ENCODE peak calls at places on chromosomes 3 and 15, in six cellular contexts. T, E, A, G, O and M are unnamed samples.

GRCh38 chr3:150303776-150304175 is 104.3 kb upstream of the TSC22D2 start:
- DNase-seq in O (no peak), T (no peak), A (peak; percentile 45), E (no peak), G (no peak), M (no peak)

GRCh38 chr15:52040167-52040900 is 21.3 kb downstream of the MAPK6 start:
- DNase-seq in G (no peak), T (peak; percentile 68), O (no peak), E (peak; percentile 58), A (no peak), M (no peak)

GRCh38 chr3:197958346-197958745 is 1.7 kb upstream of the LMLN start:
- DNase-seq in O (no peak), E (no peak), G (no peak), A (no peak), T (no peak), M (no peak)

GRCh38 chr15:61091229-61091628 is 137.9 kb downstream of the RORA start:
- DNase-seq in T (peak; percentile 5), E (no peak), A (no peak), G (no peak), O (no peak), M (no peak)

GRCh38 chr3:50656417-50657195 is 18.1 kb upstream of the DOCK3 start:
- DNase-seq in E (no peak), T (no peak), A (no peak), O (peak; percentile 27), G (peak; percentile 45), M (peak; percentile 26)

GRCh38 chr3:108401836-108402235 is 105.5 kb downstream of the HHLA2 start:
- DNase-seq in A (no peak), E (no peak), G (no peak), O (no peak), T (no peak), M (no peak)

GRCh38 chr15:77032052-77032646 is 37.2 kb downstream of the PSTPIP1 start:
- DNase-seq in O (peak; percentile 71), T (no peak), E (no peak), G (peak; percentile 58), A (no peak), M (peak; percentile 73)

GRCh38 chr15:42704492-42704926 is 32.4 kb downstream of the CDAN1 start:
- DNase-seq in A (peak; percentile 74), G (no peak), E (peak; percentile 84), O (no peak), T (peak; percentile 81), M (no peak)

GRCh38 chr3:97720417-97720816 is 44.1 kb upstream of the ARL6 start:
- DNase-seq in A (no peak), G (no peak), T (no peak), O (no peak), E (no peak), M (no peak)

GRCh38 chr3:106176734-106177133 is 307.9 kb upstream of the CBLB start:
- DNase-seq in E (peak; percentile 60), O (no peak), A (no peak), G (no peak), T (peak; percentile 32), M (no peak)

GRCh38 chr15:95558916-95559315 is 771.6 kb upstream of the NR2F2 start:
- DNase-seq in G (no peak), E (no peak), T (no peak), A (no peak), O (no peak), M (no peak)

GRCh38 chr3:49841126-49841525 is 15.2 kb downstream of the TRAIP start:
- DNase-seq in G (no peak), T (peak; percentile 30), E (peak; percentile 25), O (no peak), A (peak; percentile 52), M (no peak)

GRCh38 chr3:154421067-154421466 is 8.9 kb downstream of the GPR149 start:
- DNase-seq in A (peak; percentile 42), G (no peak), O (no peak), E (peak; percentile 8), T (peak; percentile 8), M (no peak)

GRCh38 chr3:173653781-173654180 is 256.2 kb downstream of the NLGN1 start:
- DNase-seq in E (no peak), A (no peak), T (no peak), O (no peak), G (no peak), M (no peak)

GRCh38 chr3:27708246-27708645 is 13.9 kb downstream of the EOMES start:
- DNase-seq in A (no peak), T (no peak), O (no peak), E (no peak), G (no peak), M (no peak)

GRCh38 chr3:50401973-50402372 is 42.7 kb upstream of the TMEM115 start:
- DNase-seq in A (no peak), O (no peak), E (no peak), G (no peak), T (no peak), M (no peak)

GRCh38 chr3:150169279-150169970 is 198.7 kb upstream of the PFN2 start:
- DNase-seq in E (no peak), O (no peak), A (no peak), G (no peak), T (no peak), M (no peak)

GRCh38 chr15:77633134-77633912 is 611 bp upstream of the LINGO1 start:
- DNase-seq in T (peak; percentile 87), G (peak; percentile 88), E (peak; percentile 85), A (peak; percentile 93), O (peak; percentile 95), M (peak; percentile 91)

GRCh38 chr3:156474560-156475389 is 80.1 kb downstream of the SSR3 start:
- DNase-seq in O (no peak), G (no peak), A (peak; percentile 13), E (peak; percentile 52), T (peak; percentile 35), M (no peak)

GRCh38 chr3:159189994-159190669 is 388.3 kb downstream of the MFSD1 start:
- DNase-seq in T (peak; percentile 16), E (peak; percentile 54), A (no peak), O (no peak), G (no peak), M (no peak)

GRCh38 chr15:84595660-84596059 is 5.1 kb upstream of the ZSCAN2 start:
- DNase-seq in E (no peak), G (no peak), T (no peak), A (no peak), O (no peak), M (no peak)

GRCh38 chr3:157512534-157512933 is 9.3 kb upstream of the VEPH1 start:
- DNase-seq in G (no peak), E (no peak), O (no peak), T (no peak), A (no peak), M (no peak)

GRCh38 chr3:44055951-44056350 is 185.7 kb upstream of the TOPAZ1 start:
- DNase-seq in G (no peak), E (peak; percentile 14), O (no peak), T (no peak), A (no peak), M (no peak)

GRCh38 chr3:20125912-20126311 is 60.1 kb downstream of the SGO1 start:
- DNase-seq in G (no peak), O (peak; percentile 78), E (no peak), A (no peak), T (no peak), M (no peak)

GRCh38 chr3:174442317-174442682 is 416.8 kb upstream of the NAALADL2 start:
- DNase-seq in G (no peak), E (no peak), A (no peak), T (no peak), O (no peak), M (no peak)

GRCh38 chr3:67090472-67090871 is 92.4 kb downstream of the KBTBD8 start:
- DNase-seq in G (no peak), A (no peak), E (peak; percentile 72), O (no peak), T (peak; percentile 42), M (no peak)

GRCh38 chr3:140023616-140024530 is 88.9 kb downstream of the CLSTN2 start:
- DNase-seq in O (no peak), E (peak; percentile 5), T (no peak), G (peak; percentile 72), A (no peak), M (no peak)

GRCh38 chr15:88309363-88309762 is 52.8 kb upstream of the NTRK3 start:
- DNase-seq in A (no peak), G (no peak), T (no peak), E (no peak), O (no peak), M (no peak)
- TF ChIP-seq CTCF in A (no peak), G (no peak), T (no peak), E (no peak), O (no peak), M (no peak)

GRCh38 chr3:3110749-3111361 is 681 bp upstream of the IL5RA start:
- DNase-seq in O (no peak), A (no peak), T (no peak), G (no peak), E (no peak), M (no peak)

GRCh38 chr3:3109407-3110298 is 521 bp downstream of the IL5RA start:
- DNase-seq in A (peak; percentile 14), O (no peak), G (no peak), E (no peak), T (peak; percentile 18), M (no peak)

GRCh38 chr3:3113042-3113709 is 3.0 kb upstream of the IL5RA start:
- DNase-seq in O (no peak), A (peak; percentile 16), E (no peak), T (peak; percentile 47), G (no peak), M (no peak)

GRCh38 chr3:3107858-3108257 is 2.3 kb downstream of the IL5RA start:
- DNase-seq in T (no peak), G (no peak), E (no peak), A (no peak), O (no peak), M (no peak)

GRCh38 chr3:3110299-3110630 is at the start of gene IL5RA:
- DNase-seq in G (no peak), E (peak; percentile 9), O (no peak), T (peak; percentile 50), A (peak; percentile 24), M (no peak)
- H3K4me3 ChIP-seq in G (no peak within 1 kb of the TSS), E (no peak within 1 kb of the TSS), O (no peak within 1 kb of the TSS), T (no peak within 1 kb of the TSS), A (no peak within 1 kb of the TSS), M (no peak within 1 kb of the TSS)

GRCh38 chr3:52053307-52054304 is 2.8 kb downstream of the DUSP7 start:
- DNase-seq in G (no peak), A (no peak), E (peak; percentile 64), T (peak; percentile 36), O (peak; percentile 84), M (peak; percentile 98)
- TF ChIP-seq CTCF in G (no peak), A (no peak), E (peak; percentile 62), T (peak; percentile 31), O (peak; percentile 9), M (peak; percentile 77)

GRCh38 chr3:186194451-186194811 is 85.5 kb upstream of the ETV5 start:
- DNase-seq in O (no peak), G (no peak), E (no peak), T (no peak), A (no peak), M (no peak)
- H3K4me3 ChIP-seq in O (no peak overlapping the region), G (no peak overlapping the region), E (no peak overlapping the region), T (no peak overlapping the region), A (no peak overlapping the region), M (no peak overlapping the region)

GRCh38 chr15:56817266-56817665 is 84.0 kb upstream of the ZNF280D start:
- DNase-seq in A (no peak), E (peak; percentile 45), G (no peak), O (no peak), T (peak; percentile 52), M (no peak)
- TF ChIP-seq CTCF in A (no peak), E (peak; percentile 7), G (no peak), O (no peak), T (no peak), M (no peak)